ENCODE peak calls at places on chromosomes 11 and 22, in six cellular contexts. I, Z, B, L, E and W are unnamed samples. For H3K27me3 and H3K9me3, the result is how much of the 10 kb centered on the place peaks cover.

GRCh38 chr22:48705159-48705916 is 1122.3 kb downstream of the BRD1 start:
- DNase-seq in I (no peak), Z (no peak), B (no peak), L (no peak), E (peak), W (no peak)

GRCh38 chr22:33579448-33580093 is 340.7 kb downstream of the LARGE1 start:
- DNase-seq in I (peak), Z (no peak), B (peak), L (peak), E (peak), W (no peak)

GRCh38 chr11:73158356-73159051 is 16.4 kb upstream of the FCHSD2 start:
- DNase-seq in I (peak), Z (no peak), B (no peak), L (no peak), E (no peak), W (no peak)

GRCh38 chr11:124612045-124612444 is 817 bp downstream of the PANX3 start:
- DNase-seq in I (no peak), Z (no peak), B (no peak), L (no peak), E (no peak), W (no peak)

GRCh38 chr22:27879923-27880322 is 39.1 kb downstream of the PITPNB start:
- DNase-seq in I (peak), Z (no peak), B (no peak), L (no peak), E (no peak), W (no peak)

GRCh38 chr11:8223513-8223899 is 40.2 kb downstream of the LMO1 start:
- DNase-seq in I (no peak), Z (no peak), B (no peak), L (no peak), E (no peak), W (no peak)

GRCh38 chr11:60343094-60343704 is 16.1 kb downstream of the MS4A6E start:
- DNase-seq in I (no peak), Z (no peak), B (no peak), L (no peak), E (no peak), W (no peak)

GRCh38 chr11:104713366-104713765 is 184.9 kb downstream of the CASP12 start:
- DNase-seq in I (peak), Z (no peak), B (no peak), L (no peak), E (no peak), W (no peak)

GRCh38 chr11:130213143-130213978 is 53.8 kb downstream of the ST14 start:
- DNase-seq in I (no peak), Z (peak), B (no peak), L (peak), E (peak), W (peak)

GRCh38 chr11:76652989-76653673 is 17.4 kb downstream of the LRRC32 start:
- DNase-seq in I (no peak), Z (no peak), B (peak), L (no peak), E (no peak), W (no peak)

GRCh38 chr11:69996451-69996850 is 81.7 kb upstream of the ANO1 start:
- DNase-seq in I (no peak), Z (no peak), B (no peak), L (no peak), E (no peak), W (no peak)

GRCh38 chr22:27181537-27181936 is 524.1 kb downstream of the MIAT start:
- DNase-seq in I (no peak), Z (no peak), B (no peak), L (no peak), E (no peak), W (no peak)

GRCh38 chr11:27795955-27796861 is 96.0 kb upstream of the BDNF start:
- DNase-seq in I (no peak), Z (no peak), B (no peak), L (no peak), E (peak), W (no peak)

GRCh38 chr11:120068114-120068573 is 69.8 kb downstream of the TRIM29 start:
- DNase-seq in I (peak), Z (no peak), B (no peak), L (no peak), E (no peak), W (no peak)

GRCh38 chr11:93648168-93648567 is 13.3 kb upstream of the CEP295 start:
- DNase-seq in I (peak), Z (no peak), B (no peak), L (no peak), E (no peak), W (no peak)

GRCh38 chr11:128116447-128117240 is 470.7 kb downstream of the ETS1 start:
- DNase-seq in I (no peak), Z (no peak), B (no peak), L (no peak), E (no peak), W (no peak)

GRCh38 chr11:74307409-74307808 is 4.0 kb downstream of the P4HA3 start:
- DNase-seq in I (peak), Z (no peak), B (peak), L (no peak), E (no peak), W (no peak)

GRCh38 chr11:107271425-107271824 is 186.2 kb downstream of the CWF19L2 start:
- DNase-seq in I (no peak), Z (no peak), B (no peak), L (no peak), E (no peak), W (no peak)

GRCh38 chr11:115659061-115659963 is 155.1 kb upstream of the CADM1 start:
- DNase-seq in I (peak), Z (no peak), B (no peak), L (no peak), E (peak), W (no peak)

GRCh38 chr11:2665747-2666710 is 33.8 kb downstream of the KCNQ1OT1 start:
- DNase-seq in I (peak), Z (no peak), B (peak), L (peak), E (no peak), W (no peak)

GRCh38 chr22:45268167-45268957 is 16.4 kb upstream of the UPK3A start:
- DNase-seq in I (no peak), Z (no peak), B (no peak), L (peak), E (no peak), W (no peak)

GRCh38 chr11:102640946-102641345 is 15.8 kb upstream of the MMP20 start:
- DNase-seq in I (no peak), Z (no peak), B (no peak), L (no peak), E (no peak), W (no peak)

GRCh38 chr11:117834838-117835443 is 10.4 kb upstream of the FXYD2 start:
- DNase-seq in I (no peak), Z (no peak), B (peak), L (no peak), E (no peak), W (no peak)

GRCh38 chr11:108803781-108804180 is 138.9 kb downstream of the DDX10 start:
- DNase-seq in I (peak), Z (no peak), B (no peak), L (no peak), E (no peak), W (no peak)

GRCh38 chr22:50189849-50190181 is 4.1 kb downstream of the TRABD start:
- DNase-seq in I (no peak), Z (no peak), B (no peak), L (no peak), E (no peak), W (no peak)

GRCh38 chr11:3939211-3939610 is 83.7 kb downstream of the STIM1 start:
- DNase-seq in I (peak), Z (no peak), B (no peak), L (no peak), E (no peak), W (no peak)

GRCh38 chr22:27895600-27895999 is 23.5 kb downstream of the PITPNB start:
- DNase-seq in I (no peak), Z (no peak), B (no peak), L (no peak), E (no peak), W (no peak)

DNA sequence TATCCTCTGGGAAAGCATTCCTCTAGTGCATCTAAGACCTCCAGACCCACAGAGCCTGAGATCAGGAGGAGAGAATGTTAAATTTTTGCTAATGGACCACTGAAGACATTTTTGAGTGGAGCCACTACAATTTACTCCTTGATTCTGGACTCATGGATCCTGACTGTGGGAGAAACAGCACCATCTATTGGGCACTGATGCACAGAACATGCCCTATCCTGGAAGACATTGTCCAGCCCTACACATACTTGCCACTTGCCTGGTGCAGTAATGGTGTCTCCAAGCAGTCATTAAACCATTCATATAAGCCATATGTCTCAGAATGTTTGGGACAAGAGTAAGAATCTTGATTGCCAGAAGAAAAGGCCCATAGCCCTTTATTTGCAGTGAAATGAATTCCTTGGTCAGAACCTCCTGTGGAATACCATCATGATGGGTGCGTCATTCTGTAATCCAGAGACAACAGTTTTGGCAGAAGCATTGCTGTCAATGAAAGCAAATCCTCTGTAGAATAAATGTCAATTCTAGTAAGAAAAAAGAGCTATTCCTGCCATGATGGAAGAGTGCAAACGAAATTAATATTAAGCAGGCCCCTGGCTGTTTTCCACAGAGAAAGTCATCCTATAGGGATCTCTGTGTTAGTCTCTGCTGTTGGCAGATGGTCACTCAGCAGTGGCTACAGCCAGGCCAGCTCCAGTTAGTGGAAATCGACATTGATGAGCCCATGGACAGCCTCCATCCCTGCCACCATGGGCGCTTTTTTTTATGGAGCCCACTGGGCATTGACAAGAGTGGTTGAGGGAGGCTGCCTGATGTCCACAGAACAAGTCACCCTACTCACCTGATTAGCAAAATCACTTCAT is 43.5 kb downstream of the GGTLC2 start:
- DNase-seq in I (peak), Z (no peak), B (no peak), L (peak), E (no peak), W (peak)
- H3K27me3 ChIP-seq in I (under half), Z (under half), B (under half), L (under half), E (under half), W (under half)

GRCh38 chr11:134527382-134528243 is 115.6 kb upstream of the B3GAT1 start:
- DNase-seq in I (no peak), Z (no peak), B (peak), L (peak), E (no peak), W (no peak)
- H3K9me3 ChIP-seq in I (under half), Z (under half), B (under half), L (under half), E (under half), W (under half)

GRCh38 chr22:36806824-36807223 is 10.0 kb downstream of the PVALB start:
- DNase-seq in I (no peak), Z (no peak), B (no peak), L (no peak), E (no peak), W (no peak)
- H3K27me3 ChIP-seq in I (under half), Z (under half), B (under half), L (under half), E (half or more), W (under half)

GRCh38 chr22:47284360-47284759 is 521.9 kb downstream of the TBC1D22A start:
- DNase-seq in I (no peak), Z (no peak), B (no peak), L (no peak), E (no peak), W (no peak)
- H3K9me3 ChIP-seq in I (under half), Z (under half), B (under half), L (under half), E (under half), W (under half)